ENCODE peak calls at places on chromosomes 3 and 15, in ten cellular contexts. F is NCI-H748 treated with DMSO at 0.1 percent for 48 hours; H is activated naive CD4-positive, alpha-beta T cell; I is CD8-positive, alpha-beta T cell; V is spleen; S is naive thymus-derived CD8-positive, alpha-beta T cell; U is COR-L47; T is NCI-H1048; G is stimulated activated CD4-positive, alpha-beta T cell treated with anti-CD3 and anti-CD28 coated beads, Interleukin-12 subunit alpha, Interleukin-12 subunit beta, amount 100 ng/mL, for 48 hours; J is lung. Z is an unnamed sample.

GRCh38 chr3:31661993-31662392 is 129.3 kb downstream of the STT3B start:
- DNase-seq in F (no peak), G (no peak), V (no peak), H (no peak), T (no peak), S (no peak), I (no peak), J (no peak), U (no peak), Z (no peak)

GRCh38 chr15:55088207-55088606 is 108.5 kb downstream of the RSL24D1 start:
- DNase-seq in V (no peak), T (no peak), J (no peak), H (no peak), U (no peak), G (no peak), I (no peak), S (no peak), F (no peak), Z (no peak)

GRCh38 chr15:91948001-91948608 is 94.6 kb downstream of the SLCO3A1 start:
- DNase-seq in F (no peak), H (no peak), J (no peak), S (no peak), V (no peak), I (no peak), G (no peak), U (no peak), T (no peak), Z (peak)

GRCh38 chr15:29815000-29815704 is 7.1 kb downstream of the TJP1 start:
- DNase-seq in J (no peak), H (no peak), F (no peak), G (no peak), U (no peak), V (no peak), I (no peak), S (no peak), T (no peak), Z (peak)

GRCh38 chr3:123622766-123623165 is 37.9 kb upstream of the HACD2 start:
- DNase-seq in U (no peak), V (no peak), H (no peak), S (no peak), J (no peak), T (no peak), I (no peak), G (no peak), F (no peak), Z (peak)

GRCh38 chr3:189229421-189229820 is 57.6 kb downstream of the TPRG1 start:
- DNase-seq in F (no peak), G (no peak), V (no peak), J (no peak), T (no peak), U (no peak), I (no peak), H (no peak), S (no peak), Z (no peak)

GRCh38 chr15:80839764-80840130 is 60.6 kb downstream of the CEMIP start:
- DNase-seq in U (no peak), J (no peak), S (no peak), H (no peak), G (no peak), V (no peak), I (no peak), F (no peak), T (no peak), Z (no peak)

GRCh38 chr3:186534113-186534669 is 10.0 kb downstream of the CRYGS start:
- DNase-seq in F (no peak), S (peak), I (peak), J (no peak), V (no peak), G (peak), T (no peak), U (no peak), H (no peak), Z (no peak)

GRCh38 chr3:12891985-12892839 is 50.8 kb upstream of the RPL32 start:
- DNase-seq in V (peak), T (peak), I (peak), F (peak), S (peak), U (peak), H (no peak), J (peak), G (peak), Z (peak)

GRCh38 chr15:100760357-100760903 is 119.2 kb upstream of the ALDH1A3 start:
- DNase-seq in I (no peak), U (no peak), F (no peak), S (no peak), J (no peak), V (no peak), G (no peak), T (no peak), H (no peak), Z (no peak)

GRCh38 chr3:123414958-123415792 is 33.7 kb downstream of the ADCY5 start:
- DNase-seq in G (no peak), T (no peak), J (no peak), H (no peak), S (no peak), F (no peak), V (peak), I (no peak), U (peak), Z (no peak)

GRCh38 chr15:74208901-74209559 is 6.4 kb upstream of the STRA6 start:
- DNase-seq in F (no peak), H (no peak), G (no peak), I (no peak), S (no peak), T (no peak), U (no peak), V (no peak), J (no peak), Z (no peak)

Z was measured in MCF 10A.